ENCODE peak calls at places on chromosomes 3 and 15, in nine cellular contexts. C is heart left ventricle, K is heart right ventricle, J is cardiac muscle cell, T is right cardiac atrium, O is mesendoderm, P is AG04450, G is HCT116, L is transverse colon. E is an unnamed sample. For H3K27me3, the result is how much of the 10 kb centered on the place peaks cover.

GRCh38 chr15:81789403-81789802 is 256.4 kb downstream of the MEX3B start:
- DNase-seq in C (no peak), K (no peak), J (no peak), T (no peak), O (no peak), P (no peak), G (no peak), L (no peak), E (no peak)

GRCh38 chr3:189316296-189317019 is 144.7 kb downstream of the TPRG1 start:
- DNase-seq in C (no peak), K (no peak), J (no peak), T (no peak), O (peak), P (no peak), G (no peak), L (peak), E (no peak)

GRCh38 chr3:177905173-177905894 is 630.9 kb upstream of the KCNMB2 start:
- DNase-seq in C (no peak), K (no peak), J (peak), T (no peak), O (peak), P (peak), G (no peak), L (no peak), E (no peak)

GRCh38 chr3:127158614-127159221 is 34.2 kb upstream of the PRR23E start:
- DNase-seq in C (no peak), K (no peak), J (peak), T (no peak), O (peak), P (no peak), G (no peak), L (no peak), E (no peak)

GRCh38 chr15:65954289-65954741 is 85.0 kb downstream of the RAB11A start:
- DNase-seq in C (no peak), K (no peak), J (peak), T (no peak), O (peak), P (no peak), G (peak), L (no peak), E (no peak)

GRCh38 chr3:42020681-42021307 is 58.9 kb upstream of the ULK4 start:
- DNase-seq in C (no peak), K (no peak), J (peak), T (no peak), O (no peak), P (no peak), G (no peak), L (no peak), E (no peak)

GRCh38 chr3:184786271-184787010 is 25.5 kb upstream of the VPS8 start:
- DNase-seq in C (peak), K (peak), J (peak), T (peak), O (no peak), P (peak), G (no peak), L (peak), E (peak)

GRCh38 chr3:45182915-45183881 is 37.0 kb upstream of the CDCP1 start:
- DNase-seq in C (no peak), K (no peak), J (peak), T (no peak), O (peak), P (no peak), G (peak), L (peak), E (peak)

GRCh38 chr3:119173325-119173724 is at the start of gene UPK1B:
- DNase-seq in C (no peak), K (no peak), J (no peak), T (no peak), O (peak), P (no peak), G (no peak), L (no peak), E (no peak)

DNA sequence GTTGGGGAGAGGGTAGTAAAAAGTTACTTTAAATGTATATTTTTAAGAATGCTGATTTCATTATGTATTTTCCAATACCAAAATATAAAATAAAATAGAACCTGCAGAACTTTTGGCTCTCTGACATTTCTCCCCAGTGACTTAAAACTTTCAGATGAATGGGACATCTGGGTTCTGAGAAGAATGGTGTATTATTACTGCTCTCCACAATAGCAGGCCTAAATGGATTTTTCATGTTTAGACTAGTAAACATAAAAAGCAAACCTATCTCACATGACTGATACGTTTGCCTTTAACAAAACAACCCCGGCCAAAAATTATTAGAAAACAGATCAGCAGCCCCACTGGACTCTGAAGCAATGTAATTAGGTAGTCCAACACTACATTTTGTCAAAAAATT is 73.8 kb downstream of the FHIT start:
- DNase-seq in C (no peak), K (no peak), J (no peak), T (no peak), O (no peak), P (no peak), G (no peak), L (no peak), E (no peak)
- H3K27ac ChIP-seq in C (no peak), K (no peak), J (no peak), T (no peak), O (no peak), P (no peak), G (no peak), L (no peak), E (no peak)

GRCh38 chr15:80153900-80154299 is 1.1 kb downstream of the FAH start:
- DNase-seq in C (no peak), K (no peak), J (peak), T (no peak), O (no peak), P (no peak), G (no peak), L (no peak), E (no peak)
- H3K4me3 ChIP-seq in C (no peak), K (no peak), J (peak), T (peak), O (no peak), P (peak), G (no peak), L (no peak), E (peak)

GRCh38 chr15:43279496-43279895 is 12.8 kb upstream of the TGM5 start:
- DNase-seq in C (no peak), K (no peak), J (no peak), T (no peak), O (no peak), P (no peak), G (no peak), L (no peak), E (no peak)
- H3K27me3 ChIP-seq in C (under half), K (under half), J (under half), T (under half), O (under half), P (under half), G (under half), L (under half), E (under half)

DNA sequence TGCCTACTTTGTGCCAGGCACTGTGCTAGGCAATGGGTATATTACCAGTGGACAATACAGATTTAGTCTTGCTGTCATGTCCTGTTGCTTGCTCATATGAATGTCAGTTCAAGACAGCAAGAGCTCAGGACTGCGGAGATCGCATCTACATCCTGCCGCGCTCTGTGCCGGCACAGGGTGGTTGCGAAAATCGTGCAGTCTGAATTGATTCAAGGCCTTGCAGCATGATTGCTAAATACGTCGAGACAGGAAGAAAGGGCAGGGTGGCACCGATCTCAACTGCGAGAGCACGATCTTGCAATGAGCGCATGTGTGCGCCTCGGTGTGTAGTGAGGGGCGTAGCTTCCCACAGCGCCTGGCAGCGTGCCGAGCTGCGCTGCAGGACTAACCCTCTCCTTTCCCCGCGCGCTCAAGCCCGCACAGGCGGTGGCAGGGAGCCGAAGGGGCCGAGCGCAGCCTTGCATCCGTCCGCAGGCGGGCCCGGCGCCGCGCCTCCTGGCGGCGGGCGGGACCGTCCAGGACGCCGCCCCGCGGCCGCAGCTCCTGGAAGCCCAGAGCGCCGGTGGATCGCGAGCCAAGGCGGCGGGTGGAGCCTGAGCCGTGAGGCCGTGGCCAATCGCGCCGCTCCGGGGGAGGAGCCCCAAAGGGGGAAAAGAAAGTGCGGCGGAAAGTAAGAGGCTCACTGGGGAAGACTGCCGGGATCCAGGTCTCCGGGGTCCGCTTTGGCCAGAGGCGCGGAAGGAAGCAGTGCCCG is at the start of gene IL1RAP:
- DNase-seq in C (peak), K (peak), J (peak), T (peak), O (peak), P (peak), G (peak), L (peak), E (peak)
- H3K27ac ChIP-seq in C (peak), K (peak), J (no peak), T (peak), O (no peak), P (peak), G (peak), L (peak), E (peak)

DNA sequence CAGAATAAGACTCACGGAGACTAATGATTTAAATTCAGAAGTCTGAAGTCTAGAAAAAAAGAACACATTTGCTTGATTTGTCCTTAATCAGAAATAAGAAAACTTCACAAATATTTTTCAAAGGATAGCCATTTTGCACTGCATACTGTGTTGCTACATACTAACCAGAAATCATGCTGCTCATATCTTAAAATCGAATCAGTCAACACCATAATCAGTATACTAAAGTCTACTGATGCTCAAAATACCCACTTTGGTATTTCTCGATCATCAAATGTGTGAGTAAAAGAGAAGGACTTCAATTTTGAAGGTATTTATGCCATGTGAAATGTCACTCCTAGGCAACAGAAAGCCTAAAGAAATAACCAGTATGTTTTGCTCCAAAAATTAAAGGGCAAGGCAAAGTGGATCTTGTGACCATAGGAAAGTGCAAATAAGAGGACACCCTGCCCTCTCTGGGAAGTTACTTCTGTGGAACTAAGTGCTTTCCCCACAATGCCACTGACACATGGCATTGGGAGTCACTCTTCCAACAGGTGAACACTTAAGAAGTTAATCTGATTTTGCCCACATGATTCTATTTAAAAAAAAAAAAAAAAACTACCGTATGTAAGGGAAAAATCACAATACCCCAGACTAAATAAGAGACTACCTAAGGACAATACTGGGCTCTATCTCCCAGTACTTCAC is 2.7 kb downstream of the LRIG1 start:
- DNase-seq in C (no peak), K (no peak), J (no peak), T (no peak), O (no peak), P (no peak), G (no peak), L (no peak), E (no peak)
- H3K4me3 ChIP-seq in C (peak), K (no peak), J (peak), T (peak), O (no peak), P (peak), G (no peak), L (peak), E (peak)

DNA sequence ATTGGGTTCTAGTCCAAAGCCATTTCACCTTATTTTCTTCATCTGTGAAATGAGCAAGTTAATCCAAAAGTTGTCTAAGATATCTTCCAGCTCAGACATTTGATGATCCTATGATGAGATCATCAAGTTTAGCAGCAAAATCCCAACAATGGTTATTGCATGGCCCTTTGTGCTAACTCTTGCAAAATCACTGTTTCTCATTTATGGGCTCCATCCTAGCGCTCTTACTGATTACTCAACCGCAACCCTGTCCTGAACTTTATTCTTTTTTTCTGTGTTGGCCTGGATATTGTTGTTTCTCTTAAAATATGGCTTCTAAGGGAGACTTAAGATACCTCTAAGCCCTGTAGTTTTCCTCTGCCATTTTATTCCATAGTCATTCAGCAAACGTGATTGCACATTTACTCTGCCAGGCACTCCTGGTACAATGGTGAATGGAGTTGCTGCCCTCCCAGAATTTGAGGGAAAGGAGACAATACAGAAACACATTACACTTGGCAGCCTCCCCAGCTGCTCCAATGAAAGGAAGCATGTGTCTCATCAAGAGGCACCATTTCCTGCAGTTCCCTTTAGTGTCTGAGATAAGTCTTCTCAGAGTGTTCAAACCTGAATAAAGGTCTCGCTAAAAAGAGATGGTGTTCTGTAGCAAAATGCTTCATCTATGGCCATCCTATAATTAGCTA is 4.4 kb downstream of the GXYLT2 start:
- DNase-seq in C (no peak), K (no peak), J (peak), T (no peak), O (no peak), P (peak), G (no peak), L (peak), E (no peak)
- H3K27me3 ChIP-seq in C (under half), K (under half), J (under half), T (under half), O (under half), P (under half), G (under half), L (under half), E (under half)

GRCh38 chr3:101148001-101148400 is 154.8 kb upstream of the ABI3BP start:
- DNase-seq in C (no peak), K (no peak), J (no peak), T (no peak), O (no peak), P (no peak), G (no peak), L (no peak), E (no peak)

GRCh38 chr3:101150504-101150903 is 157.3 kb upstream of the ABI3BP start:
- DNase-seq in C (no peak), K (no peak), J (no peak), T (no peak), O (peak), P (no peak), G (no peak), L (no peak), E (no peak)

GRCh38 chr3:101149707-101150106 is 156.5 kb upstream of the ABI3BP start:
- DNase-seq in C (no peak), K (no peak), J (no peak), T (no peak), O (no peak), P (no peak), G (no peak), L (no peak), E (no peak)

GRCh38 chr3:101144080-101144479 is 150.9 kb upstream of the ABI3BP start:
- DNase-seq in C (no peak), K (no peak), J (no peak), T (no peak), O (peak), P (no peak), G (no peak), L (no peak), E (no peak)

DNA sequence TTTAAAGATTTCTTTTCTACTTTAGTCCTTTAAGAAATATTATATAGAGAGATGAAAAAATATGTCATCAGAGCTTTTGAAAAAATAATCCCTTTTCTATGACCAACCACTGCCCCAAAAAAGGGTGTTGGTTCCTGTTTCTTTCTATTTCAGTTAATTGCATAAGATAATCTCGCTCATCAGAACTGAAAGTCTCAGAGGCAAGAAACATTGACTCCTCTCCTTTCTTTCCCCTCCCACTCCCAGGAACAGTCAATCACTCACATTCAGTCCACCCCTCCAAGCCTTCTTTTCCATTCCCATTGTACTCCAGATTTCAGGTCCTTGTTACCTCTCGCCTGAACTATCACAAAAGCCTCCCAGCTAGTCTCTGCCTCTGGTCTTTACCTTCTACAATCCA is 153.7 kb upstream of the ABI3BP start:
- DNase-seq in C (no peak), K (no peak), J (peak), T (no peak), O (peak), P (no peak), G (no peak), L (no peak), E (no peak)
- H3K27ac ChIP-seq in C (no peak), K (no peak), J (no peak), T (no peak), O (no peak), P (no peak), G (no peak), L (no peak), E (no peak)

DNA sequence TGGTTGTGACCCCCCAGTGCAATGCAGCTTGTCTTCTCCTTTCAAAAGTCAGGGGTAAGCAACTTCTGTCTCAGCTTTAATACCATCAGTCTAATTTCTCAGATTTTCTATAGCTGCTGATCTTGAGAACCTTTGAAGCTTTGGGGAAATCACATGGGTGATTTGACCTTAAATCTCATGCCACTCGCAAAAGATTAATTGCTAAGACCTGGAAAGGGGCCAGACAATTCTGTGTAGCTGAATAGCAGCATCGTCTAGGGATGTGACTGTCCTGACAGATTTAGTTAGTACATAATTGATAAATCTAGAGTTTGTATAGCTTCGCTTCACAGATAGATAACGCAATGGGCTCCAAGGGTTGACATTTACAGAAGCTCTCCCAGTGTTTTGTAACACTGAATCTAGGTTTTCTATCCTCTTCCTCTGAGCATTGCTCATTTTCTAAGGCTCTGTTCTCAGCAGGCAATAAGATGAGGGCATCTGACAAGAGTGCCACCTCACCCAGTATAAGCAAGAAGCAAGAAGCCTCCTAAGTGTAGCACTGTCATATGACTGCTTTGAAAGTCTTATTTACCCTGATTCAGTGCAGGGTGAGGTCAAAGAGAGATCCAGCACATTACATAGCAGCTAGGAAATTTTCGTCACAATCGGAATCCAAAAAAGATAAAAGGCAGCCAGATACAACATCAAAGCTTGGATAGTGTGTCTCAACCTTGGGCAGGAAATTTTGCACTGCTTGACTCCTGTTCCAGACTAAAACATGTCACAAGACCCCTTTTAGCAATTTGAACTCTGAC is 47.7 kb upstream of the DUT start:
- DNase-seq in C (no peak), K (no peak), J (peak), T (no peak), O (no peak), P (no peak), G (no peak), L (no peak), E (no peak)
- H3K4me3 ChIP-seq in C (no peak), K (no peak), J (no peak), T (no peak), O (no peak), P (no peak), G (no peak), L (no peak), E (no peak)

DNA sequence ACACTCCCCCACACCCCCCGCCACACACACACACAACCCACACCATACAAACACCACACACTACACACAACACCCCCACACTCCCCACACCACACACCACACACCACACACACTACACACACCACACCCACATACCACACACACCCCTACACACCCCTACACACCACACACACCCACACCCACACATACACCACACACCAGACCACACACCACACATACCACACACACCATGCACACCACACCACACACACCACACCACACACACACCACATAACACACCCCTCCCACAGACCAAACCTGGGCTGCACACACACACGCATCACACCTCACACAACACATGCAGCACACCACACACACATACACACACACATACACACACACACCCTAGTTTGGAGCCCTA is 1.8 kb upstream of the RASGRF1 start:
- DNase-seq in C (no peak), K (no peak), J (no peak), T (no peak), O (no peak), P (no peak), G (no peak), L (no peak), E (no peak)
- H3K27me3 ChIP-seq in C (half or more), K (half or more), J (half or more), T (under half), O (under half), P (under half), G (under half), L (half or more), E (half or more)